ENCODE peak calls at places on chromosomes 2 and 18, in five cellular contexts. K, E, B, V and L are unnamed samples.

GRCh38 chr2:26422947-26423629 is 21.4 kb downstream of the DRC1 start:
- DNase-seq in E (no peak), V (no peak), K (no peak), B (no peak), L (no peak)

GRCh38 chr18:59904051-59904601 is 4.3 kb downstream of the PMAIP1 start:
- DNase-seq in B (no peak), K (peak), V (no peak), E (no peak), L (no peak)

GRCh38 chr2:165469417-165469816 is at the start of gene CSRNP3:
- DNase-seq in E (peak), B (peak), K (peak), V (peak), L (peak)

GRCh38 chr2:191230174-191230573 is 15.0 kb upstream of the MYO1B start:
- DNase-seq in K (peak), E (no peak), B (no peak), V (no peak), L (no peak)

GRCh38 chr2:203484266-203485112 is 50.6 kb downstream of the RAPH1 start:
- DNase-seq in K (peak), E (no peak), V (peak), B (peak), L (no peak)

GRCh38 chr2:95271381-95271971 is 2.8 kb upstream of the PROM2 start:
- DNase-seq in E (no peak), V (peak), B (no peak), K (no peak), L (peak)

GRCh38 chr2:23604731-23605130 is 219.8 kb downstream of the KLHL29 start:
- DNase-seq in E (no peak), V (no peak), K (no peak), B (no peak), L (no peak)

GRCh38 chr2:226691265-226691664 is 108.4 kb downstream of the IRS1 start:
- DNase-seq in K (no peak), E (no peak), V (no peak), B (no peak), L (no peak)

GRCh38 chr2:186950694-186951093 is 101.7 kb upstream of the ZSWIM2 start:
- DNase-seq in K (peak), B (no peak), E (no peak), V (no peak), L (peak)

GRCh38 chr2:727071-727470 is 49.9 kb upstream of the TMEM18 start:
- DNase-seq in E (no peak), K (no peak), V (no peak), B (no peak), L (no peak)

GRCh38 chr2:129396980-129397599 is 582.4 kb upstream of the RAB6C start:
- DNase-seq in V (no peak), E (peak), B (peak), K (no peak), L (peak)

GRCh38 chr2:44902767-44903166 is 38.7 kb upstream of the SIX3 start:
- DNase-seq in K (no peak), E (no peak), B (no peak), V (no peak), L (no peak)

GRCh38 chr2:134104754-134105153 is 149.1 kb upstream of the MGAT5 start:
- DNase-seq in V (no peak), E (no peak), K (no peak), B (no peak), L (no peak)

DNA sequence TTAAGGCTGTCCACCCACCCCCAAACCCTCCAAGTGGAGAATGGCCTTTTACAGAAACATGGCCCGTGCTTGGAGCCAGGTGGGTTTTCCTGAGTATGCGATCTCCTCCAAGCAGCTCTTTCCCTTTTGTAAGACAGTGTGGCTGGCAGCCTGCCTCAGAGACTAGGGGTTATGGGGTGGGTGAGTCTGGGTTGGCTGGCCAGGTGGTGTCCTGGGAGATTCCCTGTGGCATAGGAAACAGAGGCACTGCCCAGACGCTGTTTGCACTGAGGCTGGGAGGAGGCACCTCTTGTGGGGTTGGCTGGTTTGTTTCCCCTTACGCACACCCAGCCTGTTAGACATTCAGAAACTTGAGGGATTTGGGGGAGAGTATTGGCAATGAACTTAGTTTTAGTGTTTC is 82.3 kb upstream of the MCFD2 start:
- DNase-seq in B (no peak), K (no peak), V (no peak), E (no peak), L (no peak)
- TF ChIP-seq POLR2A in B (no peak), K (no peak), V (no peak), E (no peak), L (no peak)

DNA sequence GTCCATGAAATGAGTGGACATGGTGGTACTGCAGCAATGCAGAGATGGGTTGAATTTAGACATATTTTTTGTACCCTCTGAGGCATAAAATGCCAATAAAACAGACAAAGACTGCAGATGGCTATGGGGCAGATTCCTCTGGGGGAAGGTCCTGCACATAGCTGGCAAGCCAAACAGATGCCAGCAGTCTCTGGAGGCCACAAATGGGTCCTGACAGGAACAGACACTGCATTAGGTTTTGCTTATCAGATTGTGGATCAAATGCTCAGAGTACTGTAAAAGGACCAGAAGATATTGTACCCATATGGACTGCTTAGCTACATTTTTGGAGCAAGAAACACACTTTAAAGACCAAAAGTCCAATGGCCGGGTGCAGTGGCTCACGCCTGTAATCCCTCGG is 40.9 kb upstream of the ORC2 start:
- DNase-seq in V (no peak), K (no peak), B (no peak), E (no peak), L (no peak)
- H3K4me3 ChIP-seq in V (no peak), K (no peak), B (no peak), E (no peak), L (no peak)

GRCh38 chr18:48410095-48410920 is 1.1 kb upstream of the ZBTB7C start:
- DNase-seq in B (peak), K (peak), E (peak), V (peak), L (peak)
- TF ChIP-seq POLR2A in B (peak), K (no peak), E (no peak), V (no peak), L (no peak)

GRCh38 chr2:176163655-176164021 is 6.5 kb downstream of the HOXD3 start:
- DNase-seq in E (no peak), B (no peak), K (no peak), V (no peak), L (no peak)

GRCh38 chr2:176165598-176166055 is 8.5 kb downstream of the HOXD3 start:
- DNase-seq in K (no peak), V (no peak), E (no peak), B (no peak), L (no peak)

GRCh38 chr2:176164803-176165597 is 7.9 kb downstream of the HOXD3 start:
- DNase-seq in V (no peak), K (no peak), E (no peak), B (no peak), L (peak)

GRCh38 chr2:176162911-176163654 is 6.0 kb downstream of the HOXD3 start:
- DNase-seq in E (no peak), B (no peak), V (no peak), K (no peak), L (no peak)

DNA sequence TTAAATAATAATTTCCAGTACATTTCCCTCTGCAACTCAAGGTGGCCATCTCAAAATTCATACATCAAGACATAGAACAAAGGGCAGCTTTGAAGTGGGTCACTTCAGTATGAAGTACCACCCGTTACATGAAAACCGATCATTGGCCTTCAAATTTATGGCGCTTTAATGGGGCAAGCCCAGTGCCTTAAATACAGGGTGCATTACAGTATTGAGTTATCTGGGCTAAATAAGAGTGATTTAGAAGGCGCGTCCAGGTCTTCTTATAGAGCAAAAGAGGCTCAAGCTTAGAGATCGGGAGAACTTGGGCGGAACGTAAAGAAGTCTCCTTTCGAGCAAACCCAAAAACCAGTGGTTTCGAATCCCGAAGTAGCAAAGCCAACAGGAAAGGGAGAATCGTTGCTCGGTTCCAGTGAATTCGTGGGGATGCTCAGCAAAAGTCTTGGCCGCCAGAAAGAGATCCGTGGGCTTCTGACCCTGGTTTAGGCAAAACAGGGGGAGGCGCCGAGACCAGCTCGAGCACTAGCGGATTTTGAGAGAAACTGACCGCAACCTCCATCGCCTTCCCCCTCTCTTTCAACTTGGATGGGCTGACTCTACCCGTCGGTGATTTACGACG is 7.2 kb downstream of the HOXD3 start:
- DNase-seq in K (no peak), B (no peak), V (no peak), E (no peak), L (no peak)
- H3K4me3 ChIP-seq in K (no peak), B (no peak), V (no peak), E (no peak), L (no peak)